ENCODE peak calls at places on chromosomes 2 and 18, in six cellular contexts. G is K562, N is HCT116, Q is HepG2, F is H1, K is GM12878. I is an unnamed sample.
A peak's percentile ranks its signal among the peaks of the same experiment; 100 is the strongest.

GRCh38 chr2:15588329-15588919 is 3.2 kb upstream of the DDX1 start:
- DNase-seq in F (peak; percentile 3), N (peak; percentile 53), K (no peak), G (peak; percentile 75), Q (peak; percentile 67), I (no peak)

GRCh38 chr2:197453914-197454398 is 604 bp downstream of the COQ10B start:
- DNase-seq in N (peak; percentile 80), G (peak; percentile 51), F (peak; percentile 25), Q (peak; percentile 92), K (peak; percentile 38), I (no peak)

GRCh38 chr2:36477744-36478143 is 120.2 kb downstream of the FEZ2 start:
- DNase-seq in N (no peak), Q (no peak), K (no peak), G (no peak), F (no peak), I (no peak)

GRCh38 chr2:18232731-18233438 is 327.6 kb downstream of the RDH14 start:
- DNase-seq in K (no peak), Q (peak; percentile 35), G (no peak), F (no peak), N (no peak), I (no peak)

GRCh38 chr2:127448526-127448925 is 30.3 kb downstream of the PROC start:
- DNase-seq in G (no peak), F (no peak), Q (no peak), N (no peak), K (no peak), I (no peak)

GRCh38 chr18:7750966-7751365 is 183.8 kb downstream of the PTPRM start:
- DNase-seq in K (no peak), Q (peak; percentile 81), G (no peak), F (no peak), N (no peak), I (no peak)

GRCh38 chr2:164937864-164938401 is 17.4 kb downstream of the SLC38A11 start:
- DNase-seq in Q (peak; percentile 85), G (no peak), N (no peak), K (no peak), F (no peak), I (no peak)

GRCh38 chr2:179410552-179411356 is 146.1 kb upstream of the SESTD1 start:
- DNase-seq in Q (peak; percentile 77), N (peak; percentile 60), K (no peak), F (no peak), G (peak; percentile 31), I (peak; percentile 68)

GRCh38 chr2:165407464-165407863 is 62.0 kb upstream of the CSRNP3 start:
- DNase-seq in N (no peak), K (no peak), G (no peak), F (no peak), Q (no peak), I (no peak)

GRCh38 chr2:86617738-86618137 is 5.9 kb downstream of the RNF103 start:
- DNase-seq in F (no peak), Q (no peak), G (no peak), N (no peak), K (no peak), I (no peak)

GRCh38 chr2:146821836-146822316 is 1023.0 kb upstream of the ACVR2A start:
- DNase-seq in F (no peak), N (no peak), G (no peak), K (no peak), Q (no peak), I (no peak)

GRCh38 chr2:60555794-60556161 is 2.3 kb upstream of the BCL11A start:
- DNase-seq in N (no peak), G (no peak), Q (no peak), K (no peak), F (no peak), I (peak; percentile 92)

GRCh38 chr2:113224647-113225046 is 50.9 kb downstream of the PSD4 start:
- DNase-seq in G (no peak), Q (no peak), F (no peak), K (no peak), N (no peak), I (no peak)

GRCh38 chr2:31239842-31240198 is 5.9 kb downstream of the EHD3 start:
- DNase-seq in K (no peak), Q (no peak), N (no peak), G (no peak), F (no peak), I (no peak)

GRCh38 chr2:229270551-229271410 is at the start of gene PID1:
- DNase-seq in G (no peak), F (no peak), Q (no peak), N (no peak), K (no peak), I (no peak)

GRCh38 chr18:40692871-40693270 is 1262.2 kb upstream of the PIK3C3 start:
- DNase-seq in K (no peak), F (no peak), Q (no peak), G (no peak), N (no peak), I (no peak)

GRCh38 chr18:23106575-23106974 is 28.7 kb upstream of the CABLES1 start:
- DNase-seq in K (no peak), Q (peak; percentile 78), N (peak; percentile 88), G (no peak), F (no peak), I (no peak)

GRCh38 chr2:169108098-169108884 is 38.9 kb downstream of the DHRS9 start:
- DNase-seq in K (no peak), F (no peak), N (no peak), Q (no peak), G (no peak), I (no peak)

GRCh38 chr2:44470151-44470550 is 108.4 kb downstream of the CAMKMT start:
- DNase-seq in N (no peak), F (peak; percentile 39), G (no peak), K (no peak), Q (no peak), I (peak; percentile 13)

GRCh38 chr2:235017441-235017840 is 65.6 kb downstream of the SH3BP4 start:
- DNase-seq in K (no peak), N (no peak), G (no peak), Q (no peak), F (no peak), I (no peak)

GRCh38 chr18:44682871-44683221 is 2.2 kb downstream of the SETBP1 start:
- DNase-seq in G (no peak), K (no peak), F (no peak), N (no peak), Q (no peak), I (no peak)

GRCh38 chr2:107719781-107720180 is 106.9 kb upstream of the RGPD4 start:
- DNase-seq in N (no peak), Q (no peak), G (no peak), K (no peak), F (no peak), I (no peak)

GRCh38 chr2:85551698-85552678 is 9.3 kb downstream of the GGCX start:
- DNase-seq in Q (peak; percentile 83), F (peak; percentile 60), G (peak; percentile 75), K (peak; percentile 56), N (peak; percentile 72), I (peak; percentile 85)

GRCh38 chr18:63552581-63552980 is 10.4 kb downstream of the SERPINB12 start:
- DNase-seq in N (no peak), K (no peak), F (no peak), Q (no peak), G (no peak), I (no peak)

GRCh38 chr2:152421521-152422367 is 86.8 kb downstream of the FMNL2 start:
- DNase-seq in G (peak; percentile 27), K (no peak), F (no peak), N (peak; percentile 75), Q (peak; percentile 89), I (no peak)

GRCh38 chr2:100151310-100151709 is 8.9 kb upstream of the AFF3 start:
- DNase-seq in N (no peak), G (no peak), F (no peak), Q (no peak), K (no peak), I (no peak)
- TF ChIP-seq ZNF274 in N (no peak), G (no peak), F (no peak), Q (no peak), K (no peak), I (no peak)

DNA sequence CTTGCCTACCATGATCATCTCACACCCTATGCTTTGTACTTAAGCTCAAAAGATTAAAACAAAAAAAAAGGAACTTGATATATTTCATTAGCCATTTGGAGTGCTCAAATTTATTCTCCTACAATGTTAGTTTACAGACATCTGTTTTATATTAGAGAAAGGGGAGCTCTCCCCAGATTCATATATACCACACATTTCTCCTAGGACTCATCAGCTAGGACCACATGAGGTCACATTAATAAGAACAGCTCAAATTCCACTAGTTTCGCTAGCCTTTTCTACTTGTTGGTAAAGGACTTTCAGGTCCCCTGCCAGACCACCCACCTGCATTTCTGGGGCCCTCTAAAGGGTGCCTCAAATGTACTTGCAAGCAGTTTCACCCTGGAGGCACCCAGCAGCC is 151.2 kb upstream of the MMADHC start:
- DNase-seq in N (no peak), G (no peak), F (no peak), K (no peak), Q (no peak), I (no peak)
- TF ChIP-seq ZNF274 in N (no peak), G (no peak), F (no peak), K (no peak), Q (no peak), I (no peak)

DNA sequence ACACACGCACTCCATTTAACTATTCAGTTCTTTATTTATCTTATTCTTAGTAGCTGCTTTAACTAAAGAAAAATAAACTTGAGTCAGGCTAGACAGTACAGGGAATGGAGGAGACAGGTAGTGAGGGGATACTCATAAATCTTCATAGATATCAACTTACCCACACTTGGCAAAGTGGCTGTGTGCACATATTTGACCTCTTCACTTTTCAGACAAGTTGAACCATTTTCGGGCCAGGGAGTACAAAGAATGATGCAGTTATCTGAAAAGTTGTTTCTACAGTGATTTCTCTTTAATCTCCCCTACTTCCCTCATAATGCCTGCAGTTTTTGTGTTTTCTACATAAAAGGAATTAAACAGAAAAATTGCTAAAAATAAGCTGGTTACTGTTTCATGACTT is 307.5 kb downstream of the GULP1 start:
- DNase-seq in Q (no peak), N (no peak), K (no peak), G (no peak), F (no peak), I (no peak)
- TF ChIP-seq ZNF274 in Q (no peak), N (no peak), K (no peak), G (no peak), F (no peak), I (no peak)

GRCh38 chr2:172677363-172677762 is 58.3 kb upstream of the RAPGEF4 start:
- DNase-seq in F (no peak), K (no peak), Q (no peak), N (no peak), G (no peak), I (no peak)
- TF ChIP-seq ZNF274 in F (no peak), K (no peak), Q (no peak), N (no peak), G (no peak), I (no peak)

GRCh38 chr2:26009567-26009963 is 24.3 kb upstream of the RAB10 start:
- DNase-seq in Q (no peak), N (no peak), K (no peak), F (no peak), G (no peak), I (no peak)
- TF ChIP-seq ZNF274 in Q (no peak), N (no peak), K (no peak), F (no peak), G (no peak), I (no peak)

I was measured in NT2/D1.